ENCODE peak calls at places on chromosomes 5 and 9, in six cellular contexts. W is upper lobe of right lung; J is stimulated activated CD4-positive, alpha-beta T cell treated with anti-CD3 and anti-CD28 coated beads, Interleukin-15, amount 100 ng/mL, for 24 hours; K is C1 segment of cervical spinal cord; Q is AG08395; F is CD4-positive, alpha-beta memory T cell. B is an unnamed sample.

GRCh38 chr9:106286249-106286648 is 576.7 kb upstream of the ZNF462 start:
- DNase-seq in W (no peak), Q (peak), K (no peak), J (no peak), F (no peak), B (no peak)

GRCh38 chr5:108528655-108529054 is 146.8 kb upstream of the FBXL17 start:
- DNase-seq in K (no peak), F (no peak), Q (no peak), J (no peak), W (no peak), B (no peak)

GRCh38 chr9:68500457-68501158 is 40.1 kb downstream of the TMEM252 start:
- DNase-seq in F (no peak), J (no peak), W (no peak), Q (no peak), K (no peak), B (no peak)

GRCh38 chr5:142492781-142493281 is 168.0 kb upstream of the SPRY4 start:
- DNase-seq in F (no peak), J (no peak), K (no peak), W (no peak), Q (no peak), B (no peak)

GRCh38 chr9:29640507-29640906 is 2067.2 kb upstream of the C9orf72 start:
- DNase-seq in W (no peak), F (no peak), Q (no peak), J (no peak), K (no peak), B (no peak)

GRCh38 chr9:36030871-36031270 is 5.8 kb upstream of the RECK start:
- DNase-seq in J (no peak), W (no peak), K (no peak), F (no peak), Q (no peak), B (no peak)

GRCh38 chr5:56575821-56576220 is 239.5 kb upstream of the MAP3K1 start:
- DNase-seq in W (no peak), Q (no peak), J (peak), K (no peak), F (no peak), B (no peak)

GRCh38 chr9:95091574-95091970 is 225.9 kb downstream of the FANCC start:
- DNase-seq in J (no peak), Q (peak), W (no peak), F (no peak), K (no peak), B (no peak)

GRCh38 chr5:127958421-127959011 is 125.0 kb upstream of the SLC12A2 start:
- DNase-seq in W (no peak), Q (no peak), F (no peak), J (no peak), K (no peak), B (no peak)

GRCh38 chr9:89924611-89925010 is 319.8 kb downstream of the GADD45G start:
- DNase-seq in F (no peak), J (no peak), Q (no peak), K (no peak), W (no peak), B (no peak)